ENCODE peak calls at places on chromosomes 2 and 18, in seven cellular contexts. M, R, P, K, Y, U and I are unnamed samples. For H3K4me1, the result is how much of the 10 kb centered on the place peaks cover.

GRCh38 chr2:216994231-216994997 is 134.6 kb upstream of the TNP1 start:
- DNase-seq in M (no peak), R (no peak), P (no peak), K (no peak), Y (no peak), U (no peak), I (no peak)

GRCh38 chr2:28552045-28552823 is 56.4 kb downstream of the PLB1 start:
- DNase-seq in M (no peak), R (no peak), P (no peak), K (no peak), Y (no peak), U (no peak), I (no peak)

GRCh38 chr18:2656237-2657042 is 914 bp downstream of the SMCHD1 start:
- DNase-seq in M (peak), R (peak), P (peak), K (peak), Y (no peak), U (peak), I (peak)

GRCh38 chr18:73646772-73647171 is 500.9 kb downstream of the FBXO15 start:
- DNase-seq in M (no peak), R (no peak), P (no peak), K (no peak), Y (no peak), U (no peak), I (no peak)

GRCh38 chr18:77068890-77069312 is 63.7 kb downstream of the MBP start:
- DNase-seq in M (no peak), R (peak), P (peak), K (no peak), Y (no peak), U (no peak), I (no peak)

GRCh38 chr2:72895759-72896281 is 8.6 kb downstream of the SPR start:
- DNase-seq in M (no peak), R (no peak), P (peak), K (peak), Y (no peak), U (no peak), I (peak)

GRCh38 chr2:39736593-39736992 is 42.5 kb downstream of the THUMPD2 start:
- DNase-seq in M (no peak), R (no peak), P (no peak), K (no peak), Y (no peak), U (no peak), I (no peak)

GRCh38 chr2:158973511-158973956 is 5.1 kb downstream of the TANC1 start:
- DNase-seq in M (no peak), R (no peak), P (no peak), K (no peak), Y (no peak), U (no peak), I (no peak)

GRCh38 chr2:188937228-188938220 is 36.6 kb upstream of the COL3A1 start:
- DNase-seq in M (no peak), R (no peak), P (no peak), K (no peak), Y (no peak), U (no peak), I (no peak)

GRCh38 chr2:56267412-56267788 is 83.6 kb downstream of the CCDC85A start:
- DNase-seq in M (no peak), R (no peak), P (no peak), K (no peak), Y (no peak), U (no peak), I (no peak)

GRCh38 chr2:64932327-64933216 is 56.6 kb upstream of the SLC1A4 start:
- DNase-seq in M (no peak), R (peak), P (no peak), K (no peak), Y (no peak), U (no peak), I (no peak)

GRCh38 chr2:59204040-59204439 is 962.9 kb upstream of the FANCL start:
- DNase-seq in M (no peak), R (no peak), P (no peak), K (no peak), Y (no peak), U (no peak), I (no peak)

GRCh38 chr2:31384351-31384750 is 30.2 kb downstream of the XDH start:
- DNase-seq in M (no peak), R (no peak), P (no peak), K (no peak), Y (peak), U (no peak), I (no peak)

GRCh38 chr2:128638741-128639477 is 320.2 kb upstream of the HS6ST1 start:
- DNase-seq in M (no peak), R (no peak), P (no peak), K (peak), Y (no peak), U (no peak), I (no peak)

GRCh38 chr2:214075446-214075845 is 335.4 kb upstream of the VWC2L start:
- DNase-seq in M (no peak), R (no peak), P (no peak), K (no peak), Y (no peak), U (no peak), I (no peak)

GRCh38 chr2:189952536-189953109 is 109.9 kb downstream of the MSTN start:
- DNase-seq in M (no peak), R (peak), P (no peak), K (no peak), Y (no peak), U (no peak), I (no peak)

GRCh38 chr18:8982416-8983183 is 119.9 kb upstream of the NDUFV2 start:
- DNase-seq in M (no peak), R (peak), P (no peak), K (peak), Y (peak), U (no peak), I (no peak)

GRCh38 chr2:177881001-177881748 is 191.4 kb downstream of the PDE11A start:
- DNase-seq in M (no peak), R (no peak), P (no peak), K (no peak), Y (no peak), U (no peak), I (no peak)

GRCh38 chr2:48398285-48399135 is 131.4 kb upstream of the STON1 start:
- DNase-seq in M (no peak), R (no peak), P (no peak), K (no peak), Y (no peak), U (no peak), I (no peak)

GRCh38 chr2:180905002-180905401 is 75.4 kb upstream of the UBE2E3 start:
- DNase-seq in M (no peak), R (no peak), P (no peak), K (no peak), Y (no peak), U (no peak), I (no peak)

GRCh38 chr2:69022548-69022947 is 9.6 kb downstream of the ANTXR1 start:
- DNase-seq in M (no peak), R (no peak), P (no peak), K (no peak), Y (no peak), U (no peak), I (no peak)

GRCh38 chr2:60867848-60868247 is 13.5 kb upstream of the REL start:
- DNase-seq in M (no peak), R (peak), P (no peak), K (no peak), Y (no peak), U (peak), I (peak)

GRCh38 chr18:28398491-28398890 is 221.6 kb upstream of the CDH2 start:
- DNase-seq in M (no peak), R (no peak), P (no peak), K (no peak), Y (no peak), U (no peak), I (no peak)

GRCh38 chr2:28436525-28437051 is 43.9 kb downstream of the FOSL2 start:
- DNase-seq in M (no peak), R (no peak), P (no peak), K (peak), Y (no peak), U (no peak), I (peak)

GRCh38 chr2:203830294-203831055 is 37.1 kb upstream of the CTLA4 start:
- DNase-seq in M (no peak), R (peak), P (no peak), K (no peak), Y (no peak), U (no peak), I (no peak)

GRCh38 chr2:232367591-232368233 is 10.8 kb upstream of the ALPP start:
- DNase-seq in M (no peak), R (peak), P (no peak), K (no peak), Y (no peak), U (no peak), I (peak)

GRCh38 chr2:71798266-71799012 is 345.1 kb downstream of the DYSF start:
- DNase-seq in M (no peak), R (peak), P (no peak), K (no peak), Y (peak), U (no peak), I (peak)

DNA sequence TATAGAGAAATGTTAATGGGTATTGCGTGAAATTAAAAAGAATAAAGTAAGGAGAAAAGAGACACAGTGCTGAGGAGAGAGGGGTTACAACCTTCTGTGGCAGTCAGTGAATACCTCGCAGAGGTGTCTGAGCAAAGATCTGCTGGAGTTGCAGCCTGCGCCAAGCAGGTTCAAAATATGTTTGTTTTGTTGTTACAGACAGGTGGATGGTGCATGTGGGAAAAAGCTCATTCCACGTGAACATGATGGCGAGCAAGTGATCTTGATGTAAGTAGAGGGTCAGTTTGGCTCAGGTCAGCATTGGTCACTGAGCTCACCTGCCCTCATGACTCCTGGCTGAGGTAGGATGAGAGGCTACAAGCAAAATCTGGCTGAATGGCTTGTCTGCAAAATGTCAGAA is 66.2 kb downstream of the SOX11 start:
- DNase-seq in M (no peak), R (no peak), P (no peak), K (no peak), Y (no peak), U (no peak), I (no peak)
- H3K4me1 ChIP-seq in M (under half), R (under half), P (under half), K (under half), Y (under half), U (under half), I (under half)

GRCh38 chr2:37355735-37356134 is 11.3 kb downstream of the QPCT start:
- DNase-seq in M (no peak), R (no peak), P (no peak), K (no peak), Y (no peak), U (no peak), I (no peak)

GRCh38 chr2:37358466-37358865 is 14.0 kb downstream of the QPCT start:
- DNase-seq in M (no peak), R (no peak), P (no peak), K (no peak), Y (no peak), U (no peak), I (no peak)

GRCh38 chr2:37357053-37357452 is 12.6 kb downstream of the QPCT start:
- DNase-seq in M (no peak), R (no peak), P (no peak), K (no peak), Y (no peak), U (no peak), I (no peak)

GRCh38 chr2:37356299-37356698 is 11.9 kb downstream of the QPCT start:
- DNase-seq in M (no peak), R (no peak), P (no peak), K (no peak), Y (no peak), U (no peak), I (no peak)

GRCh38 chr2:37357461-37358008 is 13.1 kb downstream of the QPCT start:
- DNase-seq in M (no peak), R (no peak), P (no peak), K (peak), Y (no peak), U (no peak), I (peak)
- H3K4me1 ChIP-seq in M (under half), R (under half), P (under half), K (under half), Y (under half), U (under half), I (under half)

GRCh38 chr2:109322646-109323045 is 193.6 kb downstream of the SH3RF3 start:
- DNase-seq in M (no peak), R (no peak), P (no peak), K (no peak), Y (no peak), U (no peak), I (no peak)
- H3K4me1 ChIP-seq in M (half or more), R (under half), P (half or more), K (under half), Y (under half), U (under half), I (under half)

DNA sequence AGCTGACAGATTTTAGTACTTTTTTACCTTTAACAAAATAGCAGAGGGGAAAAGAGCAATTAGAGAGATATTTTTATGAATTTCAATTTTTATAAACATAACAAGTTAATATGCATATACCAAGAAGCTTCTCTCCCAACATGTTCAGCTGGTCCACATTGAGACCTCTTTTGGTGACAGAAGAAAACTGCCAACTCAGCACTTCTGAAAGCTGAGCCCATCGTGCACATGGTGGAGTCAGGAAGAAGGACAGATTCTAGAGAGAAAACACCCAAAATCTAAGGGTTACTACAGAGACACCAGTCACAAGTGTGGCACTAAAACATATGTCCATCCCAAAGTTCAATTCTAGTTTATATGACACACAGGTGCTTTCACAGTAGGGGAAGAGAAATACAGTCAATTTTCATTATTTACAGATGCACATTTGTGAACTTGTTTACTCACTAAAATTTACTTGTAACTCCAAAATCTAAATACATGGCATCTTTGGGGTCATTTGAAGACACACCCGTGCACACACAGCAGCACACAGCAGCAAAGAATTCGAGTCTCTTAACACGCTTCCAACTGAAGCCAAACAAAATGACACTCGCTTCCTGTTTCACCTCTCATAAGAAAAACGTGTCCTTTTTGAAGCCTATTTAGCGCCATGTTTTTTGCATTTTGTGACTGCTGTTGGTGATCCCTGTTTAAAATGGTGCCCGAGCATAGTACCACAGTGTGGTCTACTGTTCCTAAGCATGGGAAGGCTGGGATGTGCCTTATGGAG is 31.5 kb downstream of the STAT1 start:
- DNase-seq in M (no peak), R (no peak), P (no peak), K (no peak), Y (no peak), U (no peak), I (no peak)
- H3K4me1 ChIP-seq in M (half or more), R (under half), P (under half), K (under half), Y (under half), U (under half), I (under half)

DNA sequence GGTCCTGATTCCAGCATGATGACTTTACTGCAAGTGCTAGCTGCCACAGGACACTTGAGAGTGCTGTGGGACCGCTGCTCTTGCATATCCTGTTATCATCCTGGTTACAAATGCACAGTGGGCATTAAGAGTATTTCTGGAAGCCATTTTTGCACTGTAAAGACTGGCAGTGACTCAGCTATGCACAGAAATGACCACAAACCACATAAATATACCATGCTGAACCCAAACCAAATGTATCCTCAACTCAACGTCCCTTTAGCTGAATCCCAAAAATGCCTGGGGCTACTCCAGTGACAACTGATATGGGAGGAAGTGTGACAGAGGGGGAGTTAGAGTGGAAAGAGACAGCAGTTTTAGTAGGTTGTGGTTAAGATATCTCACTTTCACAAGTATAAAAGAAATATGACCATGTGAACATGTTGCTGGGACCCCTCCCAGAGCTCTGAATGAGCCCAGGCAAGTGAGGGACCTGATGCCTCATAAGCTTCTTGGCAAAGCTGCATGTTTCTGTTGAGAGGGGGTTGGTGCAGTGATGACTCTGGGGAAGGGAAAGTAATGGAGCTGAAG is 37.3 kb downstream of the RHBDD1 start:
- DNase-seq in M (no peak), R (no peak), P (no peak), K (no peak), Y (no peak), U (no peak), I (no peak)
- H3K4me1 ChIP-seq in M (under half), R (under half), P (under half), K (under half), Y (under half), U (under half), I (under half)

GRCh38 chr2:55011741-55012574 is 38.3 kb downstream of the RTN4 start:
- DNase-seq in M (no peak), R (no peak), P (no peak), K (no peak), Y (no peak), U (no peak), I (no peak)
- H3K4me1 ChIP-seq in M (half or more), R (half or more), P (under half), K (under half), Y (half or more), U (under half), I (under half)